ENCODE peak calls at places on chromosomes 7 and 10, in nine cellular contexts. Z is CD8-positive, alpha-beta T cell; J is Peyer's patch; Q is ovary; G is fibroblast of the aortic adventitia; B is lung; O is WTC11; E is cardiac muscle cell; F is esophagus muscularis mucosa. Y is an unnamed sample.

GRCh38 chr7:150556521-150557138 is 10.6 kb upstream of the GIMAP4 start:
- DNase-seq in Z (no peak), J (no peak), Q (no peak), G (no peak), B (no peak), O (no peak), E (no peak), F (no peak), Y (no peak)

GRCh38 chr7:56447864-56448693 is 331.9 kb upstream of the NUPR2 start:
- DNase-seq in Z (no peak), J (no peak), Q (peak; percentile 42), G (no peak), B (no peak), O (no peak), E (no peak), F (no peak), Y (no peak)

GRCh38 chr7:43535810-43536585 is 46.9 kb upstream of the STK17A start:
- DNase-seq in Z (no peak), J (no peak), Q (no peak), G (peak; percentile 92), B (no peak), O (no peak), E (no peak), F (no peak), Y (no peak)

GRCh38 chr10:104336829-104337526 is 1.3 kb downstream of the ITPRIP start:
- DNase-seq in Z (no peak), J (no peak), Q (no peak), G (peak; percentile 87), B (no peak), O (no peak), E (no peak), F (no peak), Y (no peak)

GRCh38 chr7:44735403-44736165 is 13.1 kb upstream of the ZMIZ2 start:
- DNase-seq in Z (no peak), J (no peak), Q (no peak), G (peak; percentile 97), B (no peak), O (no peak), E (no peak), F (no peak), Y (no peak)

GRCh38 chr10:110724116-110724701 is 80.1 kb downstream of the RBM20 start:
- DNase-seq in Z (no peak), J (no peak), Q (no peak), G (no peak), B (no peak), O (no peak), E (no peak), F (no peak), Y (no peak)

GRCh38 chr7:120064565-120064964 is 208.4 kb upstream of the KCND2 start:
- DNase-seq in Z (no peak), J (no peak), Q (no peak), G (peak; percentile 92), B (no peak), O (no peak), E (no peak), F (no peak), Y (no peak)

GRCh38 chr10:132550366-132551092 is 12.9 kb downstream of the INPP5A start:
- DNase-seq in Z (no peak), J (no peak), Q (peak; percentile 12), G (no peak), B (no peak), O (no peak), E (no peak), F (no peak), Y (no peak)

GRCh38 chr7:100503350-100503735 is 19.6 kb downstream of the NYAP1 start:
- DNase-seq in Z (no peak), J (no peak), Q (no peak), G (peak; percentile 62), B (no peak), O (no peak), E (no peak), F (no peak), Y (no peak)

GRCh38 chr10:4061441-4061951 is 276.5 kb upstream of the KLF6 start:
- DNase-seq in Z (no peak), J (peak; percentile 87), Q (no peak), G (peak; percentile 86), B (no peak), O (no peak), E (no peak), F (no peak), Y (no peak)

GRCh38 chr10:55629792-55630490 is 731.1 kb downstream of the ZWINT start:
- DNase-seq in Z (no peak), J (no peak), Q (no peak), G (no peak), B (no peak), O (peak; percentile 52), E (peak; percentile 80), F (no peak), Y (no peak)

GRCh38 chr10:75508814-75509306 is 77.4 kb downstream of the LRMDA start:
- DNase-seq in Z (no peak), J (no peak), Q (no peak), G (peak; percentile 94), B (no peak), O (no peak), E (peak; percentile 28), F (no peak), Y (no peak)

GRCh38 chr10:85606401-85606800 is 760.2 kb downstream of the GRID1 start:
- DNase-seq in Z (no peak), J (no peak), Q (no peak), G (no peak), B (no peak), O (no peak), E (no peak), F (peak; percentile 88), Y (no peak)

GRCh38 chr10:77560052-77560451 is 77.6 kb downstream of the KCNMA1 start:
- DNase-seq in Z (no peak), J (no peak), Q (no peak), G (no peak), B (no peak), O (no peak), E (no peak), F (no peak), Y (no peak)

GRCh38 chr7:21099432-21099831 is 312.7 kb upstream of the SP8 start:
- DNase-seq in Z (no peak), J (no peak), Q (no peak), G (no peak), B (no peak), O (no peak), E (no peak), F (no peak), Y (no peak)

GRCh38 chr10:79298403-79299244 is 48.6 kb upstream of the PPIF start:
- DNase-seq in Z (no peak), J (peak; percentile 88), Q (peak; percentile 81), G (peak; percentile 94), B (no peak), O (no peak), E (no peak), F (no peak), Y (no peak)

GRCh38 chr7:82528577-82529305 is 85.2 kb upstream of the CACNA2D1 start:
- DNase-seq in Z (no peak), J (no peak), Q (no peak), G (peak; percentile 78), B (no peak), O (no peak), E (no peak), F (no peak), Y (no peak)

GRCh38 chr10:30980951-30981616 is 50.6 kb downstream of the ZNF438 start:
- DNase-seq in Z (no peak), J (peak; percentile 56), Q (no peak), G (peak; percentile 91), B (peak; percentile 68), O (no peak), E (no peak), F (no peak), Y (no peak)

GRCh38 chr10:49752584-49752983 is 9.5 kb downstream of the OGDHL start:
- DNase-seq in Z (no peak), J (no peak), Q (no peak), G (no peak), B (no peak), O (no peak), E (no peak), F (peak; percentile 88), Y (no peak)

DNA sequence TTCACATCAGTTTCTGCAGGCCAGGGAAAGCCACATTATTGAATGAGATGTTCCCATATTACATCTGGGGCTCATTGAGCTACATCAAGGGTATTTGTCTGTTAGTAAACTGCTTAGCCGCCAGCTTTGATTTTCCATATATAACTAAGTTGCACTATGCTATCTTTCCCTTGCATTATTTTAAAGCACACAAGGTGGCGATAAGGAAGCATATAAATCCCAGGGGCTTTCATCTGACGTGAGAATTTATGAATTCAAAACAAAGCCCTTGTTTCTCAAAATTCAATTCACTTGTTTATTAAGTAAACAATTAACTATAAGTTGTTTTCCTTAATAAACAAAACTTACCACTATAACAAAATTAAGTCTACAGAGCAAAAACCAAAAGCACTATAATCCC is 334.1 kb upstream of the TPK1 start:
- DNase-seq in Z (no peak), J (no peak), Q (no peak), G (no peak), B (no peak), O (no peak), E (peak; percentile 26), F (no peak), Y (no peak)
- TF ChIP-seq CTCF in Z (no peak), J (no peak), Q (no peak), G (no peak), B (no peak), O (no peak), E (no peak), F (no peak), Y (no peak)

GRCh38 chr10:59970396-59971368 is 64.3 kb upstream of the CCDC6 start:
- DNase-seq in Z (no peak), J (no peak), Q (no peak), G (no peak), B (no peak), O (peak; percentile 35), E (no peak), F (no peak), Y (no peak)
- TF ChIP-seq CTCF in Z (no peak), J (no peak), Q (no peak), G (no peak), B (no peak), O (no peak), E (no peak), F (no peak), Y (no peak)

GRCh38 chr7:128430207-128430606 is 20.4 kb upstream of the IMPDH1 start:
- DNase-seq in Z (no peak), J (no peak), Q (no peak), G (no peak), B (no peak), O (no peak), E (no peak), F (no peak), Y (no peak)
- TF ChIP-seq CTCF in Z (no peak), J (peak; percentile 5), Q (no peak), G (no peak), B (no peak), O (no peak), E (no peak), F (no peak), Y (no peak)

DNA sequence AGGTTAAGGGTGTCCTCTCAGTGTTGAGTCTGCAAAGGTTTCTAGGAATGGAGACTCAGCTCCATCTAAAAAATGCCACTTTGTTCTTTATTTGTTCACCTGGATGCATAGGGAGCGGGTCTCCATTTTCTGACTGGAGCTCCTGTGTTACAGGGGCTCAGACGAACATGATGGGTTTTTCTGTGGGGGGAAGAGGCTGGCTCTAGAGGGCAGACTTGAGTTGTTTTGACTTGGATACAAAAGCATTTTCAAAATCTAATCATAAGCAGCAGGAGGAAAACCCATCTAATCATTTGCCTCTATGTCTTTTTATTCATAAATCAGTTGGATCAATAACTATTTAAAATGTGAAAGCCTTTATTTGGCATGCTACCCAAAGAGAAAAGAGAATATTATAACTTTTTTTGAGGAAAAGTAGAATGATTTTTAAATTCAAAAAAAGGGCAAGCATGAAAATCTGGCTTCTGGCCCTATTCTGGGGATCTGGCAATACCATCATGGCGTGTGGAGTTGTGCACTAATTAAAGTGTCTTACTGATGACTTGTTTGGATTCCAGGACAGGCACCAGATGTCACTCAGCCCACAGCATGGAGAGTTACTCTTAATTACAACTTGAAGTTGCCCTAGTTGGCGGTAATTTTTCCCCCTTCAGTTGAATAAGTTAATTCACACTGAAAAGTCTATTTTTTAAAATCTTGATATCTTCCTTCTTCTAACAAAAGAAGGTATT is 594.9 kb downstream of the REEP3 start:
- DNase-seq in Z (no peak), J (peak; percentile 53), Q (no peak), G (no peak), B (no peak), O (peak; percentile 56), E (peak; percentile 59), F (no peak), Y (no peak)
- TF ChIP-seq CTCF in Z (no peak), J (peak; percentile 31), Q (no peak), G (no peak), B (no peak), O (peak; percentile 9), E (peak; percentile 50), F (peak; percentile 12), Y (no peak)